ENCODE peak calls at places on chromosomes 1 and 21, in four cellular contexts. K, Z, O and B are unnamed samples.
A peak's percentile ranks its signal among the peaks of the same experiment; 100 is the strongest.

GRCh38 chr1:7574121-7575040 is 196.7 kb upstream of the VAMP3 start:
- DNase-seq in K (peak; percentile 35), Z (peak; percentile 39), O (peak; percentile 62), B (no peak)

GRCh38 chr1:159005676-159006075 is 4.0 kb upstream of the IFI16 start:
- DNase-seq in K (no peak), Z (no peak), O (no peak), B (no peak)

GRCh38 chr1:36178479-36179219 is 22.7 kb downstream of the MAP7D1 start:
- DNase-seq in K (no peak), Z (peak; percentile 87), O (no peak), B (no peak)

GRCh38 chr1:149848340-149848771 is 51.0 kb upstream of the BOLA1 start:
- DNase-seq in K (no peak), Z (no peak), O (no peak), B (no peak)

GRCh38 chr1:47842228-47842627 is 155.0 kb downstream of the TRABD2B start:
- DNase-seq in K (no peak), Z (no peak), O (no peak), B (no peak)

GRCh38 chr1:153395776-153396175 is 4.9 kb upstream of the S100A8 start:
- DNase-seq in K (no peak), Z (no peak), O (no peak), B (no peak)

GRCh38 chr1:202130275-202130646 is 7.5 kb downstream of the GPR37L1 start:
- DNase-seq in K (no peak), Z (no peak), O (peak; percentile 65), B (no peak)

GRCh38 chr1:48776400-48777218 is at the start of gene BEND5:
- DNase-seq in K (peak; percentile 6), Z (peak; percentile 60), O (peak; percentile 58), B (peak; percentile 41)

GRCh38 chr1:94929351-94929814 is 2.5 kb upstream of the CNN3 start:
- DNase-seq in K (no peak), Z (no peak), O (no peak), B (no peak)

GRCh38 chr1:41998250-41998649 is 79.5 kb upstream of the HIVEP3 start:
- DNase-seq in K (no peak), Z (no peak), O (no peak), B (no peak)

GRCh38 chr1:76351655-76352054 is 277.1 kb downstream of the ST6GALNAC3 start:
- DNase-seq in K (no peak), Z (no peak), O (no peak), B (no peak)

GRCh38 chr1:21050031-21050430 is 126.7 kb downstream of the EIF4G3 start:
- DNase-seq in K (no peak), Z (no peak), O (no peak), B (no peak)

GRCh38 chr1:179021873-179022272 is 3.8 kb upstream of the FAM20B start:
- DNase-seq in K (no peak), Z (no peak), O (peak; percentile 38), B (no peak)

GRCh38 chr1:241972703-241973375 is 15.3 kb downstream of the BECN2 start:
- DNase-seq in K (no peak), Z (no peak), O (no peak), B (no peak)

GRCh38 chr1:40423951-40424618 is 26.2 kb upstream of the ZFP69B start:
- DNase-seq in K (no peak), Z (no peak), O (no peak), B (no peak)

GRCh38 chr21:37874904-37875780 is 41.1 kb downstream of the KCNJ6 start:
- DNase-seq in K (no peak), Z (no peak), O (no peak), B (no peak)

GRCh38 chr1:45205000-45205909 is 1.1 kb downstream of the ZSWIM5 start:
- DNase-seq in K (peak; percentile 12), Z (peak; percentile 68), O (peak; percentile 28), B (no peak)

GRCh38 chr1:185453496-185454192 is 136.6 kb upstream of the IVNS1ABP start:
- DNase-seq in K (no peak), Z (no peak), O (no peak), B (no peak)

GRCh38 chr1:92374211-92374610 is 75.4 kb downstream of the RPAP2 start:
- DNase-seq in K (no peak), Z (no peak), O (no peak), B (no peak)